ENCODE peak calls at places on chromosome 5, in four cellular contexts. One of them, this sample, is unnamed.

GRCh38 chr5:1793301-1793740 is 6.3 kb downstream of the MRPL36 start:
- DNase-seq in A549: no peak
- DNase-seq in HepG2: no peak
- DNase-seq in HEK293T: no peak
- DNase-seq in this sample: no peak

GRCh38 chr5:53243403-53243802 is 133.8 kb upstream of the MOCS2 start:
- DNase-seq in HEK293T: no peak
- DNase-seq in HepG2: no peak
- DNase-seq in A549: no peak
- DNase-seq in this sample: no peak

GRCh38 chr5:148482697-148483462 is 99.1 kb downstream of the FBXO38 start:
- DNase-seq in HepG2: peak
- DNase-seq in HEK293T: peak
- DNase-seq in A549: peak
- DNase-seq in this sample: peak

GRCh38 chr5:87076931-87077330 is 190.8 kb upstream of the RASA1 start:
- DNase-seq in HEK293T: no peak
- DNase-seq in A549: no peak
- DNase-seq in HepG2: no peak
- DNase-seq in this sample: no peak

GRCh38 chr5:178435321-178436238 is 154.6 kb downstream of the COL23A1 start:
- DNase-seq in HEK293T: no peak
- DNase-seq in A549: no peak
- DNase-seq in HepG2: no peak
- DNase-seq in this sample: no peak

GRCh38 chr5:145887976-145888574 is 15.3 kb upstream of the GRXCR2 start:
- DNase-seq in HEK293T: peak
- DNase-seq in A549: peak
- DNase-seq in HepG2: peak
- DNase-seq in this sample: no peak

GRCh38 chr5:178590141-178590923 is at the start of gene COL23A1:
- DNase-seq in HepG2: no peak
- DNase-seq in A549: peak
- DNase-seq in HEK293T: peak
- DNase-seq in this sample: no peak

GRCh38 chr5:20323323-20323722 is 335.3 kb upstream of the CDH18 start:
- DNase-seq in A549: no peak
- DNase-seq in HEK293T: no peak
- DNase-seq in HepG2: no peak
- DNase-seq in this sample: no peak

GRCh38 chr5:174045470-174046025 is at the start of gene NSG2:
- DNase-seq in HepG2: peak
- DNase-seq in A549: peak
- DNase-seq in HEK293T: peak
- DNase-seq in this sample: peak

DNA sequence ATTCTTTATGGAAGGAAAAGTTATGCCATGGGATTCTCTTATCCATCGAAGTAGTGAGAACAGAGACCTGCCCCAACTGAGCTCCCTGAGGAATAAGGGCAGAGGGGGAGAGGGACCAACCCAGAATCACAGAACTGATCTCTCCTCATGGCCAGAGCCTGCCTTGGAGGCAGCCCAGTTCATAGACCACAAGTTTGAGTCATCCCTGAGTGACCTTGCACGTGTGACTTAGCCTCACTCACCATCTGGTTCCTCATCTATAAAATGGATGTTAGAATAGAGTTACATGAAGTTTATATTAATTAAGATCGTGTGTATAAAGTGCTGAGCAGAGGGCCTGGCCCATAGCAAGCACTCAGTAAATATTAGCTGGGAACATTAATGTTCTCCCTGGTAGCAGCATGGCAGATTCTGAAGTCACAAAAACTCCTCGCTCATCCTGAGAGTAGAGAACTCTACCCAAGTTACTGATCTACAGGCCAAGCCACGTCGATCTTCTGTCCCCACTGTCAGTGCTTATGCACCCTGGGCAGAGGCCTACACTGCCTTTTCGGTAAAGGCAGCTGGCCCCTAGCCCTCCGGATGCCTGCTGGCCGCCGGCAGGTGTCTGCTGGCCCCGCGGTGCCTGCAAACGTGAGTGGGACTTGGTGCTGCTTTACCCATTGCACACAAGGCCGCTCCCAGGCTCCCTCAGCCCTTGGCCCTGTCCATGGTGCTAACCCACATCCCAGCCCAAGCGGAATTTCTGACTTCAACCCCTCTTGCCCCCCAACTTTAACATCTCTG is 61.0 kb upstream of the ARAP3 start:
- DNase-seq in A549: no peak
- DNase-seq in HepG2: no peak
- DNase-seq in HEK293T: peak
- DNase-seq in this sample: no peak
- TF ChIP-seq BHLHE40 in A549: no peak
- TF ChIP-seq BHLHE40 in HepG2: no peak
- TF ChIP-seq BHLHE40 in HEK293T: no peak
- TF ChIP-seq BHLHE40 in this sample: no peak

GRCh38 chr5:66171349-66172344 is 27.5 kb downstream of the SREK1 start:
- DNase-seq in HepG2: peak
- DNase-seq in A549: peak
- DNase-seq in HEK293T: peak
- DNase-seq in this sample: no peak
- TF ChIP-seq BHLHE40 in HepG2: no peak
- TF ChIP-seq BHLHE40 in A549: no peak
- TF ChIP-seq BHLHE40 in HEK293T: no peak
- TF ChIP-seq BHLHE40 in this sample: no peak

GRCh38 chr5:40601198-40601868 is 78.4 kb upstream of the PTGER4 start:
- DNase-seq in A549: no peak
- DNase-seq in HepG2: no peak
- DNase-seq in HEK293T: no peak
- DNase-seq in this sample: no peak

GRCh38 chr5:40605295-40605958 is 74.3 kb upstream of the PTGER4 start:
- DNase-seq in HepG2: no peak
- DNase-seq in HEK293T: no peak
- DNase-seq in A549: no peak
- DNase-seq in this sample: no peak

GRCh38 chr5:40603378-40603777 is 76.3 kb upstream of the PTGER4 start:
- DNase-seq in A549: no peak
- DNase-seq in HEK293T: no peak
- DNase-seq in HepG2: no peak
- DNase-seq in this sample: no peak

GRCh38 chr5:40606077-40606765 is 73.5 kb upstream of the PTGER4 start:
- DNase-seq in A549: no peak
- DNase-seq in HepG2: no peak
- DNase-seq in HEK293T: no peak
- DNase-seq in this sample: no peak

GRCh38 chr5:40607202-40607601 is 72.5 kb upstream of the PTGER4 start:
- DNase-seq in HepG2: no peak
- DNase-seq in HEK293T: no peak
- DNase-seq in A549: no peak
- DNase-seq in this sample: no peak
- TF ChIP-seq BHLHE40 in HepG2: no peak
- TF ChIP-seq BHLHE40 in HEK293T: no peak
- TF ChIP-seq BHLHE40 in A549: no peak
- TF ChIP-seq BHLHE40 in this sample: no peak

DNA sequence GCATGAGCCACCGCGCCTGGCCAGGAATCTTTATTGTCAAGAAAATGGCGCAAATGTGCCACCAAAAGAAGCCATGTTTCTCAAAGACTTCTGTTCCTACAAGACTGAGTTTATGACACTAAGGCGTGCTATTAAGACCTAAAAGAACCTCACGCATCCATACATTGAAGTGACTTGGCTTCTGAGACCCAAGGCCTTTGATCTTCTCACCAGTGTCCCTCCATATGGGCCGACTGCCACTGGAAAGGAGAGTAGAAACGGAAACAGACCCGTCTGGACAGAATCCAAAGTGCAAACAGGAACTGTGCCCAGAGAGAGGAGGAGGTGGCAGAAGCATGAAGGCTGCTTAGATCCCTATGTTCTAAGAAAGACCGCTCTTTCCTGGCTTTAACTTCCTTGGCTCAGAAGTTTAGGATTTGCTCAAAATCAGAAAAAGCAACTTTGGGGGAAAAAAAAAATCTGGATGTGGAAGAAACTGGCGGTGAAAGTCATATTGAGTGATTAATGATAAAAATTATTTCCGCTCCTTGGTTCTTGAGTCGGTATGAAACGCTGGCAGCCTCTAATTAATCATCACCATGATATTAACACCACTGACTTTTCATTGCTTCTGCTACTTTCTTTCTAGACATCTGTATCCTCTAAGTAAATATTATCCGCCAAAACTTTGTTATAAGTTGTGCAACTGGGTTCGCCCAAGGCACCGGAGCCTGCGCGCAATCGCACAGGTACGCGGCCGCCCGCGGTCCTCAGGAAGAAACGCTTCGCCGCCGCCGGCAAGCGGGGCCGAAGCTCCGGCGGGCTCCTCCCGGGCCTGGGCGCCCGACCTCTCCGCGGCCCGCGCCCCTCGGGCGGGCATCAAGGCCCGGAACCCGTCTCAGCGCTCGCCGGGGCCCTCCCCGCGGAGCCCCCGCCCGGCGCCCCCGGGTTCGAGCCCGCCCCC is 730 bp downstream of the DAP start:
- DNase-seq in HEK293T: peak
- DNase-seq in HepG2: peak
- DNase-seq in A549: peak
- DNase-seq in this sample: no peak
- TF ChIP-seq BHLHE40 in HEK293T: no peak
- TF ChIP-seq BHLHE40 in HepG2: no peak
- TF ChIP-seq BHLHE40 in A549: no peak
- TF ChIP-seq BHLHE40 in this sample: no peak

GRCh38 chr5:159061186-159061796 is 38.4 kb downstream of the EBF1 start:
- DNase-seq in HepG2: no peak
- DNase-seq in HEK293T: peak
- DNase-seq in A549: no peak
- DNase-seq in this sample: no peak
- TF ChIP-seq BHLHE40 in HepG2: no peak
- TF ChIP-seq BHLHE40 in HEK293T: no peak
- TF ChIP-seq BHLHE40 in A549: no peak
- TF ChIP-seq BHLHE40 in this sample: no peak

GRCh38 chr5:169592937-169593650 is 9.5 kb downstream of the SPDL1 start:
- DNase-seq in A549: peak
- DNase-seq in HEK293T: no peak
- DNase-seq in HepG2: no peak
- DNase-seq in this sample: no peak
- TF ChIP-seq BHLHE40 in A549: no peak
- TF ChIP-seq BHLHE40 in HEK293T: no peak
- TF ChIP-seq BHLHE40 in HepG2: no peak
- TF ChIP-seq BHLHE40 in this sample: no peak

GRCh38 chr5:102893942-102894341 is 138.8 kb downstream of the PAM start:
- DNase-seq in A549: no peak
- DNase-seq in HepG2: no peak
- DNase-seq in HEK293T: no peak
- DNase-seq in this sample: no peak
- TF ChIP-seq BHLHE40 in A549: no peak
- TF ChIP-seq BHLHE40 in HepG2: no peak
- TF ChIP-seq BHLHE40 in HEK293T: no peak
- TF ChIP-seq BHLHE40 in this sample: no peak

GRCh38 chr5:170232786-170233185 is at the start of gene C5orf58:
- DNase-seq in HEK293T: no peak
- DNase-seq in A549: no peak
- DNase-seq in HepG2: no peak
- DNase-seq in this sample: no peak
- TF ChIP-seq BHLHE40 in HEK293T: no peak
- TF ChIP-seq BHLHE40 in A549: no peak
- TF ChIP-seq BHLHE40 in HepG2: no peak
- TF ChIP-seq BHLHE40 in this sample: no peak

This sample was measured in GM12878.